ENCODE peak calls at places on chromosomes 7 and 10, in five cellular contexts. U is transverse colon, J is SJSA1, C is fibroblast of lung, P is IMR-90. M is an unnamed sample. For H3K36me3 and H3K4me1, the result is how much of the 10 kb centered on the place peaks cover.

GRCh38 chr7:148079206-148079605 is 511.4 kb upstream of the C7orf33 start:
- DNase-seq in U (no peak), J (no peak), P (no peak), C (no peak), M (no peak)

GRCh38 chr7:148501707-148502139 is 88.8 kb upstream of the C7orf33 start:
- DNase-seq in U (peak), P (no peak), J (no peak), C (peak), M (no peak)

GRCh38 chr10:69730251-69731156 is 71.2 kb upstream of the COL13A1 start:
- DNase-seq in P (peak), C (peak), U (no peak), J (no peak), M (no peak)

GRCh38 chr7:143361552-143362125 is 874 bp downstream of the FAM131B start:
- DNase-seq in U (no peak), P (no peak), C (no peak), J (no peak), M (no peak)

GRCh38 chr10:75014516-75015230 is 96.8 kb upstream of the SAMD8 start:
- DNase-seq in C (no peak), P (no peak), J (no peak), U (no peak), M (no peak)

GRCh38 chr10:26566525-26567348 is 128.6 kb downstream of the APBB1IP start:
- DNase-seq in C (no peak), P (no peak), J (no peak), U (no peak), M (no peak)

GRCh38 chr7:134995239-134996096 is 9.2 kb downstream of the AGBL3 start:
- DNase-seq in J (no peak), P (no peak), C (no peak), U (no peak), M (no peak)

GRCh38 chr10:119441151-119441821 is 101.2 kb downstream of the RGS10 start:
- DNase-seq in P (peak), U (no peak), C (peak), J (no peak), M (no peak)

GRCh38 chr7:31783221-31783620 is 96.2 kb downstream of the PPP1R17 start:
- DNase-seq in U (no peak), C (no peak), J (no peak), P (no peak), M (no peak)

GRCh38 chr10:80464557-80465466 is 10.7 kb downstream of the TSPAN14 start:
- DNase-seq in P (peak), U (no peak), C (peak), J (no peak), M (no peak)

GRCh38 chr10:91711885-91712284 is 79.0 kb upstream of the PPP1R3C start:
- DNase-seq in P (no peak), J (no peak), C (peak), U (no peak), M (no peak)

GRCh38 chr7:157234271-157234670 is 95.5 kb downstream of the UBE3C start:
- DNase-seq in P (no peak), J (no peak), U (no peak), C (no peak), M (no peak)
- H3K36me3 ChIP-seq in P (under half), J (half or more), U (under half), C (under half), M (under half)

DNA sequence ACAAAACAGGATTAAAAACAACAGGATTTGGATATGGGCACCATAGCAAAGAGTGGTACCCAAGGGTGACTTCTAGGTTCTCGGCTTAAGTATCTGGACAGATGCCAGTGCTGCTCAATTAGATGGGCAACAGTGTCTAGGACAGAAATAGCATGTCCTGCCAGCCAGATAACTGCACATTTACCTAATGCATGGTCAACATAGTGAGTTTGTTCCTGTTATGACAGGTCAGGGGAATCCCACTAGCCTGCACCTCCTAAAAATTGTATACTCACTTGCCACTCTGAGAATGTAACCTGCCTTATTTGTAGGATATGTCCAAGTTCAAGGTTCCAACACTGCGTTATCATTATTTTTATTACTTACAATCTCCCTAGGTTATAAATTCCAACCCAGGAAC is 471.7 kb downstream of the GRM8 start:
- DNase-seq in C (no peak), J (no peak), U (no peak), P (no peak), M (no peak)
- H3K4me1 ChIP-seq in C (under half), J (under half), U (under half), P (under half), M (under half)

GRCh38 chr10:96614515-96614914 is 27.7 kb upstream of the TM9SF3 start:
- DNase-seq in C (peak), U (no peak), P (peak), J (peak), M (no peak)
- H3K36me3 ChIP-seq in C (under half), U (under half), P (under half), J (under half), M (under half)

GRCh38 chr7:104990983-104991382 is 23.0 kb upstream of the KMT2E start:
- DNase-seq in J (no peak), P (no peak), U (peak), C (no peak), M (no peak)

GRCh38 chr7:104998040-104998752 is 15.8 kb upstream of the KMT2E start:
- DNase-seq in C (no peak), U (no peak), J (no peak), P (no peak), M (no peak)

GRCh38 chr7:104993217-104993857 is 20.7 kb upstream of the KMT2E start:
- DNase-seq in C (no peak), U (no peak), P (no peak), J (no peak), M (no peak)
- H3K4me1 ChIP-seq in C (under half), U (under half), P (under half), J (under half), M (half or more)

GRCh38 chr7:2920041-2920440 is 75.9 kb upstream of the GNA12 start:
- DNase-seq in J (no peak), P (no peak), U (no peak), C (no peak), M (no peak)
- H3K36me3 ChIP-seq in J (under half), P (under half), U (under half), C (under half), M (half or more)

DNA sequence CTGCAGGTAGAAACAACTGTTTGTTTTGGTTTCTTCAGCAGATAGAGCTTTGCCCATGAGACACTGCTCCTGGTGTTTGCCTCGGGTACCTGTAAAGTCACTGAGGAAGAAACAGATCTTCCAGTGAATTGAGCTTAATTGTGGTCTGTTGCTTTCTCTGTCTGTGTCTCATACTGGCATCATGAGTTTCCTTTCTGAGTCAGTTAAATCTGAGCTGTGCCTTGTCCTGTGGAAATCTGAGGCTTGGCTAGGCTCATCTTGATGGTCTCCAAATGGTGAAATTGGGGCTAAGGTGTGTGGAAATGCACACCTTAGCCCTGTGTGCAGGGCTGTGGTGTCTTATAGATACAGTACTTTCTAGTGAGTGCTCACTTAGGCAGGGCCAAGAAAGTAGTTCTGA is 67.4 kb downstream of the GBF1 start:
- DNase-seq in J (no peak), C (peak), P (peak), U (no peak), M (no peak)
- H3K4me1 ChIP-seq in J (under half), C (under half), P (under half), U (under half), M (under half)

GRCh38 chr10:5511231-5511884 is 12.0 kb upstream of the CALML5 start:
- DNase-seq in J (no peak), U (no peak), C (no peak), P (no peak), M (no peak)
- H3K36me3 ChIP-seq in J (under half), U (under half), C (under half), P (under half), M (under half)

DNA sequence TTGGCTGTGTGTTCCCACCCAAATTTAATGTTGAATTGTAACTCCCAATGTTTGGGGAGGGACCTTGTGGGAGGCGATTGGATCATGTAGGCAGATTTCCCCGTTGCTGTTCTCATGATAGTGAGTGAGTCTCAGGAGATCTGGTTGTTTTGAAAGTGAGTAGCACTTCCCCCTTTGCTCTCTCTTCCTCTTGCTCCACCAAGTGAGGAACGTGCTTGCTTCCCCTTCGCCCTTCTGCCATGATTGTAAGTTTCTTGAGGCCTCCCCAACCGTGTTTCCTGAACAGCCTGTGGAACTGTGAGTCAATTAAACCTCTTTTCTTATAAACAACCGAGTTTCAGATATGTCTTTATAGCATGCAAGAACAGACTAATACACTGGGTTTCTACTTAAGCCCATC is 176.3 kb downstream of the CDK14 start:
- DNase-seq in U (no peak), C (no peak), J (no peak), P (no peak), M (no peak)
- H3K4me1 ChIP-seq in U (under half), C (under half), J (under half), P (under half), M (under half)

DNA sequence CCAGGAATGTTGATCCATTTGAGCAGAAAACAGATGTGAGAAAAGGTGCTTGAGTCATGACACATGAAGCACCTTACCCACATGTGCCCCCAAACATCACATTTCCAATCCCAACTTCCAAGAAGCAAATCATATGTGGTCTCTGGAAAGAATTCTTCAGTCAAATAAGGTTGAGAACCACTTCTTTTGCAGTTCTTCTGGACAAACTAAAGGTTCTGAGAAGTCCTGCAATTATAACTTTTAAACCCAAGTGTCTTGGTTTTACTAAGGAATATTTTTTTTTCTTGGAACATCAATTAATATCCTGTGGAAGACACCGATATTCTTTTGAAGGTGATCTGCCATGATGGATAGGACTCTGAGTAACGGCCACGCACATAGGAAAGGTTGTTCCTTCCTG is 151.3 kb downstream of the MYOF start:
- DNase-seq in P (no peak), U (no peak), J (no peak), C (no peak), M (no peak)
- H3K36me3 ChIP-seq in P (half or more), U (under half), J (half or more), C (under half), M (under half)

DNA sequence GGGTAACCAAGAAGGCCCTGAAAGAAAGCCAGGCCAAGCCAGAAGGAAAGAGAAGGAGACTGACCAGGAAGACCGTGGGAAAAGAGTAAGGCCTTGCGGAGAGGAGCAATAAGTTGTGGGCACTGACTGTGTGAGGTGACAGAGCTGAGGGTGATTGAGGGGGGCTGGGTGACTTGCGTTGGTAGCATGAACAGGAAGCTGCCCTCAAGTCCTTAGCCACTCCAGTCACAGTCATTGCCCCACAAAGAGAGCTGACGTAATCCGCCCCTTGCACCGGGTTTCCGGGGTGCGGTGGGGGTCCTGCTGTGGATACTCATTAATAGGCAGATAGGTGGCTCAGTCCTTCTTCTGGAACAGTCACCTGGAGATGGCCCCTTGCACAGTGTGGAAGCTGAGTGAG is 16.1 kb upstream of the DMBT1 start:
- DNase-seq in J (no peak), U (no peak), C (no peak), P (no peak), M (no peak)
- H3K4me1 ChIP-seq in J (under half), U (under half), C (under half), P (under half), M (under half)